ENCODE peak calls at places on chromosomes 3 and 15, in five cellular contexts. One of them, this sample, is unnamed.

GRCh38 chr15:93138681-93139080 is 49.7 kb upstream of the RGMA start:
- DNase-seq in RWPE1: no peak
- DNase-seq in HEK293T: no peak
- DNase-seq in stimulated activated CD4-positive, alpha-beta T cell treated with anti-CD3 and anti-CD28 coated beads, Interleukin-4, amount 100 ng/mL, for 48 hours: no peak
- DNase-seq in NCI-H748 treated with DMSO at 0.1 percent for 48 hours: no peak
- DNase-seq in this sample: no peak

GRCh38 chr3:172174396-172175253 is 135.2 kb downstream of the FNDC3B start:
- DNase-seq in RWPE1: no peak
- DNase-seq in HEK293T: no peak
- DNase-seq in stimulated activated CD4-positive, alpha-beta T cell treated with anti-CD3 and anti-CD28 coated beads, Interleukin-4, amount 100 ng/mL, for 48 hours: no peak
- DNase-seq in NCI-H748 treated with DMSO at 0.1 percent for 48 hours: no peak
- DNase-seq in this sample: no peak

GRCh38 chr3:188205992-188206416 is 52.0 kb downstream of the LPP start:
- DNase-seq in RWPE1: no peak
- DNase-seq in HEK293T: peak; percentile 24
- DNase-seq in stimulated activated CD4-positive, alpha-beta T cell treated with anti-CD3 and anti-CD28 coated beads, Interleukin-4, amount 100 ng/mL, for 48 hours: no peak
- DNase-seq in NCI-H748 treated with DMSO at 0.1 percent for 48 hours: no peak
- DNase-seq in this sample: no peak

GRCh38 chr3:56955551-56956131 is 104.8 kb upstream of the SPATA12 start:
- DNase-seq in RWPE1: no peak
- DNase-seq in HEK293T: no peak
- DNase-seq in stimulated activated CD4-positive, alpha-beta T cell treated with anti-CD3 and anti-CD28 coated beads, Interleukin-4, amount 100 ng/mL, for 48 hours: no peak
- DNase-seq in NCI-H748 treated with DMSO at 0.1 percent for 48 hours: no peak
- DNase-seq in this sample: no peak

GRCh38 chr3:172680684-172681083 is 30.2 kb downstream of the NCEH1 start:
- DNase-seq in RWPE1: peak; percentile 81
- DNase-seq in HEK293T: no peak
- DNase-seq in stimulated activated CD4-positive, alpha-beta T cell treated with anti-CD3 and anti-CD28 coated beads, Interleukin-4, amount 100 ng/mL, for 48 hours: no peak
- DNase-seq in NCI-H748 treated with DMSO at 0.1 percent for 48 hours: no peak
- DNase-seq in this sample: no peak

GRCh38 chr3:13332158-13332557 is 88.0 kb downstream of the NUP210 start:
- DNase-seq in RWPE1: peak; percentile 3
- DNase-seq in HEK293T: no peak
- DNase-seq in stimulated activated CD4-positive, alpha-beta T cell treated with anti-CD3 and anti-CD28 coated beads, Interleukin-4, amount 100 ng/mL, for 48 hours: no peak
- DNase-seq in NCI-H748 treated with DMSO at 0.1 percent for 48 hours: peak; percentile 75
- DNase-seq in this sample: peak; percentile 69

GRCh38 chr3:130516645-130517512 is at the start of gene COL6A6:
- DNase-seq in RWPE1: no peak
- DNase-seq in HEK293T: peak; percentile 36
- DNase-seq in stimulated activated CD4-positive, alpha-beta T cell treated with anti-CD3 and anti-CD28 coated beads, Interleukin-4, amount 100 ng/mL, for 48 hours: no peak
- DNase-seq in NCI-H748 treated with DMSO at 0.1 percent for 48 hours: no peak
- DNase-seq in this sample: no peak

GRCh38 chr3:42755681-42756578 is 17.1 kb downstream of the CCDC13 start:
- DNase-seq in RWPE1: no peak
- DNase-seq in HEK293T: peak; percentile 42
- DNase-seq in stimulated activated CD4-positive, alpha-beta T cell treated with anti-CD3 and anti-CD28 coated beads, Interleukin-4, amount 100 ng/mL, for 48 hours: no peak
- DNase-seq in NCI-H748 treated with DMSO at 0.1 percent for 48 hours: no peak
- DNase-seq in this sample: no peak

GRCh38 chr3:186640473-186640818 is 247 bp downstream of the FETUB start:
- DNase-seq in RWPE1: peak; percentile 91
- DNase-seq in HEK293T: no peak
- DNase-seq in stimulated activated CD4-positive, alpha-beta T cell treated with anti-CD3 and anti-CD28 coated beads, Interleukin-4, amount 100 ng/mL, for 48 hours: no peak
- DNase-seq in NCI-H748 treated with DMSO at 0.1 percent for 48 hours: no peak
- DNase-seq in this sample: no peak

GRCh38 chr3:161854232-161854771 is 357.7 kb downstream of the OTOL1 start:
- DNase-seq in RWPE1: peak; percentile 64
- DNase-seq in HEK293T: peak; percentile 20
- DNase-seq in stimulated activated CD4-positive, alpha-beta T cell treated with anti-CD3 and anti-CD28 coated beads, Interleukin-4, amount 100 ng/mL, for 48 hours: peak; percentile 2
- DNase-seq in NCI-H748 treated with DMSO at 0.1 percent for 48 hours: no peak
- DNase-seq in this sample: no peak

GRCh38 chr3:73508330-73508954 is 116.3 kb downstream of the PDZRN3 start:
- DNase-seq in RWPE1: peak; percentile 39
- DNase-seq in HEK293T: peak; percentile 69
- DNase-seq in stimulated activated CD4-positive, alpha-beta T cell treated with anti-CD3 and anti-CD28 coated beads, Interleukin-4, amount 100 ng/mL, for 48 hours: peak; percentile 6
- DNase-seq in NCI-H748 treated with DMSO at 0.1 percent for 48 hours: peak; percentile 75
- DNase-seq in this sample: peak; percentile 11

GRCh38 chr3:181773921-181774320 is 62.2 kb downstream of the SOX2 start:
- DNase-seq in RWPE1: no peak
- DNase-seq in HEK293T: no peak
- DNase-seq in stimulated activated CD4-positive, alpha-beta T cell treated with anti-CD3 and anti-CD28 coated beads, Interleukin-4, amount 100 ng/mL, for 48 hours: no peak
- DNase-seq in NCI-H748 treated with DMSO at 0.1 percent for 48 hours: no peak
- DNase-seq in this sample: no peak

GRCh38 chr15:39685999-39686613 is 96.5 kb downstream of the FSIP1 start:
- DNase-seq in RWPE1: peak; percentile 46
- DNase-seq in HEK293T: peak; percentile 21
- DNase-seq in stimulated activated CD4-positive, alpha-beta T cell treated with anti-CD3 and anti-CD28 coated beads, Interleukin-4, amount 100 ng/mL, for 48 hours: peak; percentile 4
- DNase-seq in NCI-H748 treated with DMSO at 0.1 percent for 48 hours: peak; percentile 1
- DNase-seq in this sample: no peak

GRCh38 chr3:171860830-171861535 is 17.8 kb downstream of the TMEM212 start:
- DNase-seq in RWPE1: no peak
- DNase-seq in HEK293T: no peak
- DNase-seq in stimulated activated CD4-positive, alpha-beta T cell treated with anti-CD3 and anti-CD28 coated beads, Interleukin-4, amount 100 ng/mL, for 48 hours: no peak
- DNase-seq in NCI-H748 treated with DMSO at 0.1 percent for 48 hours: no peak
- DNase-seq in this sample: no peak

GRCh38 chr3:22474706-22475470 is 723.9 kb upstream of the ZNF385D start:
- DNase-seq in RWPE1: no peak
- DNase-seq in HEK293T: no peak
- DNase-seq in stimulated activated CD4-positive, alpha-beta T cell treated with anti-CD3 and anti-CD28 coated beads, Interleukin-4, amount 100 ng/mL, for 48 hours: no peak
- DNase-seq in NCI-H748 treated with DMSO at 0.1 percent for 48 hours: no peak
- DNase-seq in this sample: no peak

GRCh38 chr15:76839173-76839572 is 66.0 kb downstream of the SCAPER start:
- DNase-seq in RWPE1: no peak
- DNase-seq in HEK293T: no peak
- DNase-seq in stimulated activated CD4-positive, alpha-beta T cell treated with anti-CD3 and anti-CD28 coated beads, Interleukin-4, amount 100 ng/mL, for 48 hours: no peak
- DNase-seq in NCI-H748 treated with DMSO at 0.1 percent for 48 hours: no peak
- DNase-seq in this sample: no peak

GRCh38 chr3:33911525-33912322 is 113.3 kb downstream of the PDCD6IP start:
- DNase-seq in RWPE1: peak; percentile 33
- DNase-seq in HEK293T: no peak
- DNase-seq in stimulated activated CD4-positive, alpha-beta T cell treated with anti-CD3 and anti-CD28 coated beads, Interleukin-4, amount 100 ng/mL, for 48 hours: no peak
- DNase-seq in NCI-H748 treated with DMSO at 0.1 percent for 48 hours: no peak
- DNase-seq in this sample: no peak

GRCh38 chr15:59138243-59138642 is 33.3 kb downstream of the CCNB2 start:
- DNase-seq in RWPE1: no peak
- DNase-seq in HEK293T: peak; percentile 62
- DNase-seq in stimulated activated CD4-positive, alpha-beta T cell treated with anti-CD3 and anti-CD28 coated beads, Interleukin-4, amount 100 ng/mL, for 48 hours: peak; percentile 34
- DNase-seq in NCI-H748 treated with DMSO at 0.1 percent for 48 hours: no peak
- DNase-seq in this sample: peak; percentile 69

GRCh38 chr3:79211588-79212359 is 556.0 kb downstream of the ROBO1 start:
- DNase-seq in RWPE1: no peak
- DNase-seq in HEK293T: no peak
- DNase-seq in stimulated activated CD4-positive, alpha-beta T cell treated with anti-CD3 and anti-CD28 coated beads, Interleukin-4, amount 100 ng/mL, for 48 hours: no peak
- DNase-seq in NCI-H748 treated with DMSO at 0.1 percent for 48 hours: no peak
- DNase-seq in this sample: no peak

GRCh38 chr15:32861741-32862140 is 143.9 kb downstream of the GREM1 start:
- DNase-seq in RWPE1: no peak
- DNase-seq in HEK293T: no peak
- DNase-seq in stimulated activated CD4-positive, alpha-beta T cell treated with anti-CD3 and anti-CD28 coated beads, Interleukin-4, amount 100 ng/mL, for 48 hours: no peak
- DNase-seq in NCI-H748 treated with DMSO at 0.1 percent for 48 hours: no peak
- DNase-seq in this sample: peak; percentile 14

GRCh38 chr15:64507293-64507802 is 47.0 kb downstream of the ZNF609 start:
- DNase-seq in RWPE1: no peak
- DNase-seq in HEK293T: no peak
- DNase-seq in stimulated activated CD4-positive, alpha-beta T cell treated with anti-CD3 and anti-CD28 coated beads, Interleukin-4, amount 100 ng/mL, for 48 hours: peak; percentile 16
- DNase-seq in NCI-H748 treated with DMSO at 0.1 percent for 48 hours: no peak
- DNase-seq in this sample: peak; percentile 43

GRCh38 chr3:127669541-127670228 is 3.1 kb upstream of the ABTB1 start:
- DNase-seq in RWPE1: no peak
- DNase-seq in HEK293T: no peak
- DNase-seq in stimulated activated CD4-positive, alpha-beta T cell treated with anti-CD3 and anti-CD28 coated beads, Interleukin-4, amount 100 ng/mL, for 48 hours: no peak
- DNase-seq in NCI-H748 treated with DMSO at 0.1 percent for 48 hours: no peak
- DNase-seq in this sample: no peak

GRCh38 chr3:107882881-107883280 is 207.9 kb downstream of the CD47 start:
- DNase-seq in RWPE1: no peak
- DNase-seq in HEK293T: no peak
- DNase-seq in stimulated activated CD4-positive, alpha-beta T cell treated with anti-CD3 and anti-CD28 coated beads, Interleukin-4, amount 100 ng/mL, for 48 hours: no peak
- DNase-seq in NCI-H748 treated with DMSO at 0.1 percent for 48 hours: no peak
- DNase-seq in this sample: no peak

GRCh38 chr3:133138017-133138416 is 99.8 kb downstream of the TMEM108 start:
- DNase-seq in RWPE1: no peak
- DNase-seq in HEK293T: no peak
- DNase-seq in stimulated activated CD4-positive, alpha-beta T cell treated with anti-CD3 and anti-CD28 coated beads, Interleukin-4, amount 100 ng/mL, for 48 hours: no peak
- DNase-seq in NCI-H748 treated with DMSO at 0.1 percent for 48 hours: no peak
- DNase-seq in this sample: no peak

GRCh38 chr3:69738291-69738690 is 973 bp upstream of the MITF start:
- DNase-seq in RWPE1: no peak
- DNase-seq in HEK293T: no peak
- DNase-seq in stimulated activated CD4-positive, alpha-beta T cell treated with anti-CD3 and anti-CD28 coated beads, Interleukin-4, amount 100 ng/mL, for 48 hours: no peak
- DNase-seq in NCI-H748 treated with DMSO at 0.1 percent for 48 hours: no peak
- DNase-seq in this sample: no peak

GRCh38 chr3:59867185-59868002 is 817.6 kb upstream of the CFAP20DC start:
- DNase-seq in RWPE1: no peak
- DNase-seq in HEK293T: no peak
- DNase-seq in stimulated activated CD4-positive, alpha-beta T cell treated with anti-CD3 and anti-CD28 coated beads, Interleukin-4, amount 100 ng/mL, for 48 hours: no peak
- DNase-seq in NCI-H748 treated with DMSO at 0.1 percent for 48 hours: no peak
- DNase-seq in this sample: no peak

GRCh38 chr3:131218196-131218595 is 163.4 kb upstream of the NUDT16 start:
- DNase-seq in RWPE1: no peak
- DNase-seq in HEK293T: no peak
- DNase-seq in stimulated activated CD4-positive, alpha-beta T cell treated with anti-CD3 and anti-CD28 coated beads, Interleukin-4, amount 100 ng/mL, for 48 hours: no peak
- DNase-seq in NCI-H748 treated with DMSO at 0.1 percent for 48 hours: no peak
- DNase-seq in this sample: no peak

GRCh38 chr3:187291001-187291511 is 481 bp downstream of the MASP1 start:
- DNase-seq in RWPE1: no peak
- DNase-seq in HEK293T: peak; percentile 11
- DNase-seq in stimulated activated CD4-positive, alpha-beta T cell treated with anti-CD3 and anti-CD28 coated beads, Interleukin-4, amount 100 ng/mL, for 48 hours: no peak
- DNase-seq in NCI-H748 treated with DMSO at 0.1 percent for 48 hours: no peak
- DNase-seq in this sample: no peak

GRCh38 chr3:124428372-124429128 is 301.7 kb upstream of the UMPS start:
- DNase-seq in RWPE1: no peak
- DNase-seq in HEK293T: no peak
- DNase-seq in stimulated activated CD4-positive, alpha-beta T cell treated with anti-CD3 and anti-CD28 coated beads, Interleukin-4, amount 100 ng/mL, for 48 hours: no peak
- DNase-seq in NCI-H748 treated with DMSO at 0.1 percent for 48 hours: no peak
- DNase-seq in this sample: no peak

GRCh38 chr3:38599886-38600285 is 49.6 kb downstream of the SCN5A start:
- DNase-seq in RWPE1: no peak
- DNase-seq in HEK293T: no peak
- DNase-seq in stimulated activated CD4-positive, alpha-beta T cell treated with anti-CD3 and anti-CD28 coated beads, Interleukin-4, amount 100 ng/mL, for 48 hours: no peak
- DNase-seq in NCI-H748 treated with DMSO at 0.1 percent for 48 hours: no peak
- DNase-seq in this sample: no peak

GRCh38 chr3:99927651-99928390 is 110.2 kb downstream of the CMSS1 start:
- DNase-seq in RWPE1: no peak
- DNase-seq in HEK293T: no peak
- DNase-seq in stimulated activated CD4-positive, alpha-beta T cell treated with anti-CD3 and anti-CD28 coated beads, Interleukin-4, amount 100 ng/mL, for 48 hours: no peak
- DNase-seq in NCI-H748 treated with DMSO at 0.1 percent for 48 hours: no peak
- DNase-seq in this sample: no peak